ENCODE peak calls at places on chromosomes 13 and 19, in six cellular contexts. I, F, T, R, D and M are unnamed samples.

GRCh38 chr13:39767791-39768564 is 112.5 kb downstream of the COG6 start:
- DNase-seq in I (no peak), F (no peak), T (no peak), R (no peak), D (no peak), M (no peak)

GRCh38 chr19:49911381-49912145 is 14.9 kb upstream of the IL4I1 start:
- DNase-seq in I (peak; percentile 52), F (no peak), T (no peak), R (peak; percentile 22), D (no peak), M (peak; percentile 9)

GRCh38 chr13:71770710-71771109 is 96.3 kb downstream of the DACH1 start:
- DNase-seq in I (no peak), F (no peak), T (no peak), R (no peak), D (no peak), M (no peak)

GRCh38 chr19:2981898-2982297 is 4.5 kb downstream of the TLE6 start:
- DNase-seq in I (no peak), F (no peak), T (no peak), R (no peak), D (no peak), M (no peak)

GRCh38 chr19:32677657-32678056 is 2.0 kb downstream of the RGS9BP start:
- DNase-seq in I (no peak), F (peak; percentile 50), T (peak; percentile 87), R (no peak), D (no peak), M (peak; percentile 23)

GRCh38 chr19:7670790-7671189 is 1.9 kb downstream of the RETN start:
- DNase-seq in I (no peak), F (no peak), T (no peak), R (no peak), D (no peak), M (no peak)

GRCh38 chr19:50419580-50420035 is 870 bp downstream of the SPIB start:
- DNase-seq in I (no peak), F (no peak), T (no peak), R (no peak), D (no peak), M (no peak)

GRCh38 chr13:27168870-27169525 is 2.6 kb downstream of the USP12 start:
- DNase-seq in I (peak; percentile 39), F (no peak), T (no peak), R (no peak), D (no peak), M (peak; percentile 16)

GRCh38 chr13:112943309-112944125 is 25.5 kb upstream of the MCF2L start:
- DNase-seq in I (peak; percentile 4), F (peak; percentile 63), T (peak; percentile 64), R (peak; percentile 29), D (no peak), M (peak; percentile 31)

GRCh38 chr19:15223649-15224371 is 8.4 kb downstream of the EPHX3 start:
- DNase-seq in I (no peak), F (no peak), T (no peak), R (no peak), D (no peak), M (peak; percentile 36)

GRCh38 chr19:2164020-2164988 is 571 bp downstream of the DOT1L start:
- DNase-seq in I (no peak), F (no peak), T (no peak), R (peak; percentile 37), D (no peak), M (peak; percentile 39)

GRCh38 chr13:44573790-44574465 is 2.2 kb downstream of the TSC22D1 start:
- DNase-seq in I (peak; percentile 67), F (peak; percentile 55), T (no peak), R (peak; percentile 66), D (no peak), M (peak; percentile 50)

GRCh38 chr13:49300716-49301589 is 53.2 kb downstream of the CDADC1 start:
- DNase-seq in I (peak; percentile 76), F (peak; percentile 76), T (peak; percentile 52), R (peak; percentile 77), D (no peak), M (peak; percentile 79)

GRCh38 chr19:7742575-7742974 is 4.8 kb downstream of the CD209 start:
- DNase-seq in I (no peak), F (no peak), T (no peak), R (no peak), D (no peak), M (no peak)

GRCh38 chr19:47613165-47614146 is 4.5 kb downstream of the BICRA start:
- DNase-seq in I (peak; percentile 70), F (peak; percentile 78), T (peak; percentile 51), R (peak; percentile 86), D (no peak), M (peak; percentile 71)

GRCh38 chr19:53659292-53659691 is 27.5 kb downstream of the DPRX start:
- DNase-seq in I (no peak), F (peak; percentile 78), T (no peak), R (peak; percentile 93), D (peak; percentile 65), M (no peak)

GRCh38 chr19:48539503-48540096 is 12.4 kb upstream of the SULT2B1 start:
- DNase-seq in I (peak; percentile 82), F (no peak), T (no peak), R (peak; percentile 59), D (no peak), M (peak; percentile 36)

GRCh38 chr13:27565818-27566217 is 54.5 kb downstream of the LNX2 start:
- DNase-seq in I (no peak), F (no peak), T (no peak), R (no peak), D (no peak), M (no peak)

GRCh38 chr13:23449386-23450162 is 16.1 kb upstream of the SACS start:
- DNase-seq in I (no peak), F (no peak), T (no peak), R (no peak), D (peak; percentile 68), M (no peak)

GRCh38 chr19:6092329-6093286 is 17.7 kb downstream of the RFX2 start:
- DNase-seq in I (peak; percentile 88), F (peak; percentile 76), T (peak; percentile 27), R (peak; percentile 96), D (peak; percentile 34), M (peak; percentile 96)

GRCh38 chr19:2154587-2155075 is 3.3 kb upstream of the AP3D1 start:
- DNase-seq in I (peak; percentile 46), F (no peak), T (no peak), R (peak; percentile 100), D (no peak), M (no peak)

GRCh38 chr13:80141114-80141849 is 199.6 kb downstream of the SPRY2 start:
- DNase-seq in I (peak; percentile 78), F (no peak), T (no peak), R (no peak), D (no peak), M (peak; percentile 46)

GRCh38 chr13:49935171-49936084 is 712 bp downstream of the SPRYD7 start:
- DNase-seq in I (peak; percentile 50), F (peak; percentile 66), T (peak; percentile 46), R (peak; percentile 88), D (peak; percentile 3), M (peak; percentile 86)

GRCh38 chr19:38634757-38635482 is 12.5 kb upstream of the ACTN4 start:
- DNase-seq in I (peak; percentile 54), F (peak; percentile 81), T (peak; percentile 69), R (peak; percentile 87), D (no peak), M (peak; percentile 71)

DNA sequence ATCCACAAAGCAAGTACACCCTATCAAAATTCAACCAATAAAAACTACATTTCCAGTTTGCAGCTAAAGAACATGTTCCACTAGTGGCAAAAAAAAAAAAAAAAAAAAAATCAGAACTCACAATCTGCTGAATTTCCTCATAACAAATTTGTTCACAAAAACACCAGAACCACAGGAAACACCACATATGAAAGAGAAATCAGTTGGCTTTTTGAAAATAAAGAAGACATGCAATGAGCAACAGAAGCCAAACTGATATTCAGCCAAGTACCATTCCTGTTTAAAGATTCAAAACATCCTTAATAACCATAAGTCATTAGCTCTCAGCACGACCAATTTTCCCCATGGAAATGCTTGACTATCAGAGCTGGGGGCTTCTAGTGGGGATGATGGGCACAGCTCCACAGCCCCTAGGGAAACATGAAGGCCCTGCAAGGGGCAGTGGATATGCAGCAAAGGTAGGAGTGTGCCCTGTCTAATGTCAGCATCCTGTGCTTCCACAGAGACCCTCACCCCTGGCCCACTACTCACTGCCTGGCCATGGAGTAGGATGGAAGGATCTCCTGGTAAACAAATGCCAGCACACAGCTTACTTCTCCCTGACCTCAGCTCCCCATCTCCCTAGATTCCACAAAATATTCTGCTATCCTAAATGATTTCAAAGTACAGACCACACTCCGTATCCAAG is 74.0 kb upstream of the DOCK9 start:
- DNase-seq in I (no peak), F (no peak), T (no peak), R (no peak), D (no peak), M (no peak)
- H3K4me1 ChIP-seq in I (peaks cover 3% of the 10 kb centered on the region), F (peaks cover 4% of the 10 kb centered on the region), T (peaks cover 3% of the 10 kb centered on the region), R (peaks cover 24% of the 10 kb centered on the region), D (no peaks in the 10 kb centered on the region), M (peaks cover 4% of the 10 kb centered on the region)

GRCh38 chr13:41512441-41512840 is 55.1 kb downstream of the RGCC start:
- DNase-seq in I (no peak), F (no peak), T (no peak), R (no peak), D (no peak), M (no peak)
- H2AFZ ChIP-seq in I (peak overlapping the region; percentile 25), F (no peak overlapping the region), T (no peak overlapping the region), R (no peak overlapping the region), D (peak overlapping the region; percentile 63), M (no peak overlapping the region)

DNA sequence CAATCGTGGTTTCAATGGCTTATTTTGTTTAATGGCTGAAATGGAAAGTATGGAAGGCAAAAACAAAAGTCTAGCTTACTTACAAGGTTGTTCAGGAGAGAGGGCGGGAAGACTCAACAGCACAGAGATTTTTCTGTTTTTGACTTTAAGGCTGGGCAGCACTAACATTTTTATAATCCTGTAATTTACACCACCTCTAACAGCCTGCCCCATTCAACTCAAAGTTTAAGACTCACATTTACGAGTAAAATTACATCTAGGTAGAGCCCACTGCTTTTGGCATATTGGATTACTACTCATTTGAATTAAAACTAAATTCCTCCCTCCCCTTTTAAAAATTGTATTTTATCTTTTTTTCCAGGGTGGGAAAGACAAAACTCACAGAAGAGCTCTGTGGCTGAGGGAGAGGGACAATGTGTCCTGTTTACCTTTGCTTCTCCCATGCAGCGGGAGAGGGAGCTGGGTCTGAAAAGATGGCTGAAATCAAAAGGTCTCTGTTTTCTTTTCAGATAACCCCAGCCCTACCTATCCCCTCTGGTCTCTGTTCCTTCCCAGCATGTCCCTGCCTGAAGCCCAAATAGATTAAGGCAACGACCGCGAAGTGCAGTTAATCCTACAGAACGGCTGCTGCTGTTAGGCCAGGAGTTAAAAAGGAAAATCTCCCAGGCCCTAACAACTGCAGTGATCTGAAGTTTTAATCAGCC is 6.6 kb downstream of the EFNB2 start:
- DNase-seq in I (no peak), F (no peak), T (peak; percentile 48), R (no peak), D (no peak), M (no peak)
- H2BK5ac ChIP-seq in I (no peak overlapping the region), F (no peak overlapping the region), T (no peak overlapping the region), R (no peak overlapping the region), D (no peak overlapping the region), M (no peak overlapping the region)

DNA sequence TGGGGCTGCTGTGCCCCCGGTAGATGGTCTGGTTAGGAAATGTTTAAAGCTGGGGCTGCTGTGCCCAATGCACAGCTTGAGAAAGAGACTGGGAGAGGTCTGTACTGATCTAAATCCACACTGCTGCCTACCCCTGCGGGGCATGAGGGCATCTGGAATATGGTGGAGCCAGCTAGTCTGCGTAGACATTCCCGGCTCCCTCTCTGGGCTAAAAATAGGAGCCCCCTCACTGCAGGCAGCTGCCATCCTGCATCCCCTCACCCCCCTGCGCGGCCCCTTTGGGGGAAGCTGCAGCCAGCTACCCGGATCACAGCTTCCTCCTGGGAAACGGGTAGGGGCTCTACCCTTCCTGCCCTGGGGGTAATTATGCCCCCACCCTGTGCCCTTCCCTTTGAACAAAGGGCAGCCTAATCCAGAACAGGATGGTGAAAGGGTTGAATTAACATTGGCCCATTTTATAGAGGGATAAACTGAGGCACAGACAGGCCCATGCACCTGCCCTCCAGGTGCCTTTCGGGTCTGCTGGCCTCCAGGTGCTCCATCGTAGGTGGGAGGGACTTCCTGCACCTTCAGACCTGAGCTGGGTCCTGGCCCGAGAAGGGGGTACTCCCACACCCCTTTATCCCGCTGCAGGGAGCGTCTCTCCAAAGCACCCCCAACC is 2.2 kb upstream of the ARID3A start:
- DNase-seq in I (no peak), F (no peak), T (no peak), R (peak; percentile 10), D (no peak), M (no peak)
- H3K4me1 ChIP-seq in I (peaks cover 7% of the 10 kb centered on the region), F (no peaks in the 10 kb centered on the region), T (peaks cover 9% of the 10 kb centered on the region), R (peaks cover 31% of the 10 kb centered on the region), D (peaks cover 14% of the 10 kb centered on the region), M (peaks cover 39% of the 10 kb centered on the region)